ENCODE peak calls at places on chromosomes 7 and 10, in ten cellular contexts. Z is NCI-H460; M is A172; S is HT-29; V is stimulated activated CD4-positive, alpha-beta T cell treated with anti-CD3 and anti-CD28 coated beads, Interleukin-15, amount 100 ng/mL, for 1 hour; E is HEK293T; R is central memory CD4-positive, alpha-beta T cell; F is tibial artery; O is T follicular helper cell; A is NCI-H1092. D is an unnamed sample.

GRCh38 chr10:64096941-64097340 is 575.7 kb downstream of the REEP3 start:
- DNase-seq in Z (no peak), M (no peak), S (no peak), V (no peak), E (no peak), R (no peak), F (no peak), O (no peak), A (no peak), D (no peak)

GRCh38 chr10:97090035-97090434 is 95.7 kb downstream of the SLIT1 start:
- DNase-seq in Z (no peak), M (no peak), S (no peak), V (no peak), E (no peak), R (no peak), F (no peak), O (no peak), A (no peak), D (no peak)

GRCh38 chr7:21585070-21585724 is 42.4 kb downstream of the DNAH11 start:
- DNase-seq in Z (no peak), M (no peak), S (no peak), V (no peak), E (no peak), R (no peak), F (no peak), O (no peak), A (no peak), D (no peak)

GRCh38 chr7:41238851-41239331 is 464.0 kb downstream of the INHBA start:
- DNase-seq in Z (no peak), M (peak), S (no peak), V (no peak), E (no peak), R (no peak), F (no peak), O (no peak), A (no peak), D (no peak)

GRCh38 chr10:59970396-59971368 is 64.3 kb upstream of the CCDC6 start:
- DNase-seq in Z (no peak), M (no peak), S (no peak), V (no peak), E (no peak), R (no peak), F (no peak), O (no peak), A (no peak), D (no peak)

GRCh38 chr10:92801978-92802872 is 46.1 kb upstream of the EXOC6 start:
- DNase-seq in Z (no peak), M (no peak), S (peak), V (no peak), E (no peak), R (no peak), F (no peak), O (no peak), A (no peak), D (no peak)

GRCh38 chr7:151806938-151807775 is 69.8 kb downstream of the PRKAG2 start:
- DNase-seq in Z (no peak), M (no peak), S (no peak), V (no peak), E (no peak), R (no peak), F (no peak), O (no peak), A (no peak), D (no peak)

GRCh38 chr7:148911626-148912025 is 27.5 kb upstream of the EZH2 start:
- DNase-seq in Z (no peak), M (no peak), S (no peak), V (no peak), E (no peak), R (no peak), F (no peak), O (no peak), A (no peak), D (no peak)

GRCh38 chr10:32210306-32211045 is 136.5 kb downstream of the EPC1 start:
- DNase-seq in Z (peak), M (peak), S (peak), V (no peak), E (peak), R (no peak), F (no peak), O (no peak), A (no peak), D (no peak)

GRCh38 chr7:117119192-117119924 is 166.1 kb downstream of the ST7 start:
- DNase-seq in Z (peak), M (peak), S (peak), V (peak), E (peak), R (peak), F (peak), O (peak), A (peak), D (peak)